ENCODE peak calls at places on chromosomes 11 and 22, in eight cellular contexts. D, N, F, W, Q, Z, L and B are unnamed samples.
A peak's percentile ranks its signal among the peaks of the same experiment; 100 is the strongest.

GRCh38 chr11:129593098-129593497 is 217.4 kb downstream of the BARX2 start:
- DNase-seq in D (peak; percentile 38), N (no peak), F (no peak), W (no peak), Q (peak; percentile 39), Z (peak; percentile 11), L (no peak), B (no peak)

GRCh38 chr11:60206616-60207015 is 23.7 kb upstream of the MS4A6A start:
- DNase-seq in D (no peak), N (no peak), F (no peak), W (no peak), Q (no peak), Z (no peak), L (no peak), B (no peak)

GRCh38 chr11:118845369-118845768 is 38.3 kb upstream of the CXCR5 start:
- DNase-seq in D (no peak), N (peak; percentile 63), F (peak; percentile 61), W (no peak), Q (peak; percentile 76), Z (no peak), L (no peak), B (peak; percentile 11)

GRCh38 chr11:2931771-2932738 is 2.8 kb upstream of the PHLDA2 start:
- DNase-seq in D (no peak), N (no peak), F (no peak), W (no peak), Q (no peak), Z (no peak), L (peak; percentile 29), B (no peak)

GRCh38 chr11:32070707-32071106 is 20.2 kb upstream of the RCN1 start:
- DNase-seq in D (no peak), N (no peak), F (no peak), W (no peak), Q (peak; percentile 50), Z (no peak), L (no peak), B (no peak)

GRCh38 chr11:132685174-132685611 is 847.1 kb downstream of the OPCML start:
- DNase-seq in D (no peak), N (peak; percentile 68), F (peak; percentile 41), W (no peak), Q (no peak), Z (no peak), L (no peak), B (no peak)

GRCh38 chr22:28711341-28711740 is 30.3 kb downstream of the CHEK2 start:
- DNase-seq in D (no peak), N (peak; percentile 2), F (no peak), W (no peak), Q (no peak), Z (no peak), L (no peak), B (no peak)

GRCh38 chr22:31122532-31123291 is at the start of gene INPP5J:
- DNase-seq in D (peak; percentile 80), N (peak; percentile 68), F (no peak), W (no peak), Q (peak; percentile 44), Z (peak; percentile 58), L (peak; percentile 90), B (peak; percentile 82)

GRCh38 chr11:33658195-33658900 is 42.3 kb downstream of the C11orf91 start:
- DNase-seq in D (peak; percentile 24), N (no peak), F (no peak), W (no peak), Q (no peak), Z (no peak), L (no peak), B (no peak)

GRCh38 chr11:16758382-16759024 is 20.1 kb downstream of the C11orf58 start:
- DNase-seq in D (no peak), N (no peak), F (no peak), W (no peak), Q (no peak), Z (no peak), L (no peak), B (no peak)

GRCh38 chr11:705646-706438 is at the start of gene EPS8L2:
- DNase-seq in D (peak; percentile 69), N (peak; percentile 46), F (no peak), W (no peak), Q (peak; percentile 66), Z (peak; percentile 50), L (peak; percentile 45), B (peak; percentile 84)

GRCh38 chr11:134361241-134361640 is 29.5 kb downstream of the GLB1L2 start:
- DNase-seq in D (no peak), N (no peak), F (no peak), W (no peak), Q (no peak), Z (no peak), L (no peak), B (no peak)

GRCh38 chr22:44567846-44568493 is 69.9 kb upstream of the RTL6 start:
- DNase-seq in D (peak; percentile 57), N (peak; percentile 52), F (peak; percentile 37), W (peak; percentile 66), Q (peak; percentile 36), Z (no peak), L (no peak), B (peak; percentile 46)

GRCh38 chr11:61126266-61126665 is 24.0 kb downstream of the CD5 start:
- DNase-seq in D (no peak), N (no peak), F (no peak), W (no peak), Q (no peak), Z (peak; percentile 56), L (peak; percentile 70), B (no peak)

GRCh38 chr11:35655856-35656255 is 6.7 kb upstream of the TRIM44 start:
- DNase-seq in D (no peak), N (no peak), F (peak; percentile 14), W (peak; percentile 8), Q (no peak), Z (no peak), L (no peak), B (no peak)

GRCh38 chr11:17412488-17413180 is 24.2 kb upstream of the KCNJ11 start:
- DNase-seq in D (peak; percentile 34), N (no peak), F (no peak), W (no peak), Q (no peak), Z (peak; percentile 89), L (no peak), B (no peak)

GRCh38 chr22:37223965-37224551 is 11.8 kb upstream of the SSTR3 start:
- DNase-seq in D (no peak), N (no peak), F (peak; percentile 71), W (no peak), Q (no peak), Z (no peak), L (no peak), B (no peak)

GRCh38 chr22:38811241-38811640 is 17.3 kb upstream of the DNAL4 start:
- DNase-seq in D (no peak), N (no peak), F (no peak), W (no peak), Q (no peak), Z (no peak), L (no peak), B (no peak)

GRCh38 chr11:91158297-91158696 is 935.4 kb upstream of the CHORDC1 start:
- DNase-seq in D (no peak), N (no peak), F (no peak), W (no peak), Q (peak; percentile 6), Z (no peak), L (no peak), B (no peak)

GRCh38 chr11:2776351-2777061 is 76.7 kb upstream of the KCNQ1OT1 start:
- DNase-seq in D (no peak), N (no peak), F (no peak), W (no peak), Q (no peak), Z (no peak), L (no peak), B (no peak)

GRCh38 chr11:130068986-130069683 is 559 bp upstream of the APLP2 start:
- DNase-seq in D (peak; percentile 67), N (peak; percentile 93), F (peak; percentile 61), W (no peak), Q (peak; percentile 97), Z (peak; percentile 71), L (no peak), B (peak; percentile 61)

GRCh38 chr22:26534874-26535470 is 22.7 kb upstream of the TFIP11 start:
- DNase-seq in D (no peak), N (no peak), F (no peak), W (peak; percentile 88), Q (no peak), Z (no peak), L (no peak), B (no peak)

GRCh38 chr11:61695917-61696316 is 15.7 kb downstream of the DAGLA start:
- DNase-seq in D (peak; percentile 68), N (peak; percentile 95), F (no peak), W (no peak), Q (peak; percentile 93), Z (no peak), L (peak; percentile 56), B (peak; percentile 76)

GRCh38 chr11:3786781-3787428 is 10.4 kb downstream of the NUP98 start:
- DNase-seq in D (no peak), N (peak; percentile 56), F (no peak), W (no peak), Q (peak; percentile 26), Z (no peak), L (no peak), B (no peak)

GRCh38 chr22:43228330-43228729 is 41.4 kb upstream of the TTLL12 start:
- DNase-seq in D (peak; percentile 88), N (peak; percentile 15), F (no peak), W (peak; percentile 36), Q (peak; percentile 35), Z (peak; percentile 57), L (peak; percentile 51), B (peak; percentile 49)

GRCh38 chr11:110031171-110031570 is 62.0 kb upstream of the ZC3H12C start:
- DNase-seq in D (no peak), N (no peak), F (no peak), W (no peak), Q (peak; percentile 37), Z (no peak), L (no peak), B (no peak)

GRCh38 chr11:18495268-18495667 is 31.5 kb downstream of the TSG101 start:
- DNase-seq in D (no peak), N (no peak), F (no peak), W (peak; percentile 8), Q (no peak), Z (no peak), L (no peak), B (no peak)

GRCh38 chr11:108836541-108836940 is 171.7 kb downstream of the DDX10 start:
- DNase-seq in D (no peak), N (no peak), F (no peak), W (no peak), Q (no peak), Z (no peak), L (no peak), B (no peak)
- TF ChIP-seq EZH2phosphoT487 in D (no peak), N (no peak), F (no peak), W (no peak), Q (no peak), Z (no peak), L (no peak), B (no peak)

GRCh38 chr11:25943777-25944661 is 387.9 kb upstream of the ANO3 start:
- DNase-seq in D (no peak), N (no peak), F (no peak), W (no peak), Q (no peak), Z (peak; percentile 21), L (peak; percentile 6), B (peak; percentile 5)
- H3K4me2 ChIP-seq in D (no peak overlapping the region), N (no peak overlapping the region), F (no peak overlapping the region), W (no peak overlapping the region), Q (no peak overlapping the region), Z (no peak overlapping the region), L (no peak overlapping the region), B (no peak overlapping the region)

GRCh38 chr11:95165638-95166037 is 65.4 kb downstream of the SESN3 start:
- DNase-seq in D (no peak), N (no peak), F (no peak), W (no peak), Q (no peak), Z (no peak), L (no peak), B (no peak)
- H3K27ac ChIP-seq in D (no peak overlapping the region), N (no peak overlapping the region), F (no peak overlapping the region), W (no peak overlapping the region), Q (no peak overlapping the region), Z (no peak overlapping the region), L (no peak overlapping the region), B (no peak overlapping the region)

GRCh38 chr11:67301951-67302516 is 1.3 kb upstream of the SSH3 start:
- DNase-seq in D (peak; percentile 83), N (peak; percentile 44), F (no peak), W (no peak), Q (peak; percentile 49), Z (peak; percentile 71), L (no peak), B (peak; percentile 83)
- TF ChIP-seq EZH2phosphoT487 in D (no peak), N (no peak), F (no peak), W (no peak), Q (no peak), Z (no peak), L (no peak), B (no peak)